ENCODE peak calls at places on chromosomes 12 and 14, in ten cellular contexts. One of them, this sample, is unnamed.
A peak's percentile ranks its signal among the peaks of the same experiment; 100 is the strongest.

GRCh38 chr14:104326848-104327247 is 188.5 kb downstream of the KIF26A start:
- DNase-seq in mucosa of descending colon: peak; percentile 40
- DNase-seq in right atrium auricular region: no peak
- DNase-seq in fibroblast of lung: no peak
- DNase-seq in A673: no peak
- DNase-seq in heart right ventricle: no peak
- DNase-seq in A549: no peak
- DNase-seq in RWPE2: peak; percentile 34
- DNase-seq in suprapubic skin: no peak
- DNase-seq in body of pancreas: no peak
- DNase-seq in this sample: peak; percentile 15

GRCh38 chr12:76199808-76200207 is 115.3 kb upstream of the NAP1L1 start:
- DNase-seq in mucosa of descending colon: no peak
- DNase-seq in right atrium auricular region: no peak
- DNase-seq in fibroblast of lung: peak; percentile 76
- DNase-seq in A673: peak; percentile 9
- DNase-seq in heart right ventricle: no peak
- DNase-seq in A549: no peak
- DNase-seq in RWPE2: no peak
- DNase-seq in suprapubic skin: no peak
- DNase-seq in body of pancreas: no peak
- DNase-seq in this sample: no peak

GRCh38 chr14:72907886-72908285 is 14.0 kb upstream of the DPF3 start:
- DNase-seq in mucosa of descending colon: no peak
- DNase-seq in right atrium auricular region: no peak
- DNase-seq in fibroblast of lung: peak; percentile 81
- DNase-seq in A673: peak; percentile 95
- DNase-seq in heart right ventricle: no peak
- DNase-seq in A549: no peak
- DNase-seq in RWPE2: no peak
- DNase-seq in suprapubic skin: no peak
- DNase-seq in body of pancreas: no peak
- DNase-seq in this sample: no peak

GRCh38 chr12:89433634-89434033 is 81.3 kb upstream of the DUSP6 start:
- DNase-seq in mucosa of descending colon: no peak
- DNase-seq in right atrium auricular region: no peak
- DNase-seq in fibroblast of lung: peak; percentile 55
- DNase-seq in A673: no peak
- DNase-seq in heart right ventricle: no peak
- DNase-seq in A549: no peak
- DNase-seq in RWPE2: no peak
- DNase-seq in suprapubic skin: no peak
- DNase-seq in body of pancreas: no peak
- DNase-seq in this sample: no peak

GRCh38 chr14:56126514-56126913 is 8.3 kb downstream of the PELI2 start:
- DNase-seq in mucosa of descending colon: no peak
- DNase-seq in right atrium auricular region: no peak
- DNase-seq in fibroblast of lung: no peak
- DNase-seq in A673: no peak
- DNase-seq in heart right ventricle: no peak
- DNase-seq in A549: no peak
- DNase-seq in RWPE2: no peak
- DNase-seq in suprapubic skin: no peak
- DNase-seq in body of pancreas: no peak
- DNase-seq in this sample: no peak

GRCh38 chr12:59911516-59911915 is 315.7 kb downstream of the SLC16A7 start:
- DNase-seq in mucosa of descending colon: no peak
- DNase-seq in right atrium auricular region: no peak
- DNase-seq in fibroblast of lung: no peak
- DNase-seq in A673: no peak
- DNase-seq in heart right ventricle: no peak
- DNase-seq in A549: no peak
- DNase-seq in RWPE2: no peak
- DNase-seq in suprapubic skin: no peak
- DNase-seq in body of pancreas: no peak
- DNase-seq in this sample: no peak

GRCh38 chr14:94304243-94304642 is 11.2 kb upstream of the SERPINA10 start:
- DNase-seq in mucosa of descending colon: no peak
- DNase-seq in right atrium auricular region: peak; percentile 38
- DNase-seq in fibroblast of lung: no peak
- DNase-seq in A673: no peak
- DNase-seq in heart right ventricle: no peak
- DNase-seq in A549: no peak
- DNase-seq in RWPE2: no peak
- DNase-seq in suprapubic skin: no peak
- DNase-seq in body of pancreas: no peak
- DNase-seq in this sample: no peak

GRCh38 chr14:59465570-59466150 is 480 bp upstream of the GPR135 start:
- DNase-seq in mucosa of descending colon: no peak
- DNase-seq in right atrium auricular region: no peak
- DNase-seq in fibroblast of lung: no peak
- DNase-seq in A673: no peak
- DNase-seq in heart right ventricle: no peak
- DNase-seq in A549: no peak
- DNase-seq in RWPE2: no peak
- DNase-seq in suprapubic skin: no peak
- DNase-seq in body of pancreas: no peak
- DNase-seq in this sample: no peak

GRCh38 chr12:124556067-124556466 is 11.3 kb downstream of the NCOR2 start:
- DNase-seq in mucosa of descending colon: no peak
- DNase-seq in right atrium auricular region: no peak
- DNase-seq in fibroblast of lung: no peak
- DNase-seq in A673: no peak
- DNase-seq in heart right ventricle: no peak
- DNase-seq in A549: no peak
- DNase-seq in RWPE2: no peak
- DNase-seq in suprapubic skin: no peak
- DNase-seq in body of pancreas: no peak
- DNase-seq in this sample: no peak
- H3K4me1 ChIP-seq in mucosa of descending colon: peaks cover 5% of the 10 kb centered on the region
- H3K4me1 ChIP-seq in right atrium auricular region: no peaks in the 10 kb centered on the region
- H3K4me1 ChIP-seq in fibroblast of lung: peaks cover 13% of the 10 kb centered on the region
- H3K4me1 ChIP-seq in A673: peaks cover 45% of the 10 kb centered on the region
- H3K4me1 ChIP-seq in heart right ventricle: peaks cover 88% of the 10 kb centered on the region
- H3K4me1 ChIP-seq in A549: peaks cover under 1% of the 10 kb centered on the region
- H3K4me1 ChIP-seq in RWPE2: peaks cover 16% of the 10 kb centered on the region
- H3K4me1 ChIP-seq in suprapubic skin: peaks cover 46% of the 10 kb centered on the region
- H3K4me1 ChIP-seq in body of pancreas: peaks cover 43% of the 10 kb centered on the region
- H3K4me1 ChIP-seq in this sample: peaks cover 40% of the 10 kb centered on the region

GRCh38 chr12:44812062-44812461 is 64.1 kb downstream of the NELL2 start:
- DNase-seq in mucosa of descending colon: no peak
- DNase-seq in right atrium auricular region: no peak
- DNase-seq in fibroblast of lung: no peak
- DNase-seq in A673: peak; percentile 60
- DNase-seq in heart right ventricle: no peak
- DNase-seq in A549: peak; percentile 33
- DNase-seq in RWPE2: no peak
- DNase-seq in suprapubic skin: no peak
- DNase-seq in body of pancreas: no peak
- DNase-seq in this sample: no peak
- TF ChIP-seq CTCF in mucosa of descending colon: no peak
- TF ChIP-seq CTCF in right atrium auricular region: no peak
- TF ChIP-seq CTCF in fibroblast of lung: no peak
- TF ChIP-seq CTCF in A673: peak; percentile 53
- TF ChIP-seq CTCF in heart right ventricle: no peak
- TF ChIP-seq CTCF in A549: no peak
- TF ChIP-seq CTCF in RWPE2: no peak
- TF ChIP-seq CTCF in suprapubic skin: no peak
- TF ChIP-seq CTCF in body of pancreas: no peak
- TF ChIP-seq CTCF in this sample: no peak

DNA sequence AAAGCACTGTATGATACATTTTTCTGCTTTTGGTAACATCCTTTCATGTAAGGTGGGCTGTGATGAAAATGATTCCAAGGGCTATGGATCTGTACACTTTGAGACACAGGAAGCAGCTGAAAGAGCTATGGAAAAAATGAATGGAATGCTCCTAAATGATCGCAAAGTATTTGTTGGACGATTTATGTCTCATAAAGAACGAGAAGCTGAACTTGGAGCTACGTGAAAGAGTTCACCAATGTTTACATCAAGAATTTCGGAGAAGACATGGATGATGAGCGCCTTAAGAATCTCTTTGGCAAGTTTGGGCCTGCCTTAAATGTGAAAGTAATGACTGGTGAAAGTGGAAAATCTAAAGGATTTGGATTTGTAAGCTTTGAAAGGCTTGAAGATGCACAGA is 22.1 kb upstream of the SRGAP1 start:
- DNase-seq in mucosa of descending colon: no peak
- DNase-seq in right atrium auricular region: no peak
- DNase-seq in fibroblast of lung: peak; percentile 61
- DNase-seq in A673: no peak
- DNase-seq in heart right ventricle: no peak
- DNase-seq in A549: no peak
- DNase-seq in RWPE2: no peak
- DNase-seq in suprapubic skin: no peak
- DNase-seq in body of pancreas: no peak
- DNase-seq in this sample: no peak
- H3K4me3 ChIP-seq in mucosa of descending colon: no peak overlapping the region
- H3K4me3 ChIP-seq in right atrium auricular region: peak overlapping the region; percentile 55
- H3K4me3 ChIP-seq in fibroblast of lung: peak overlapping the region; percentile 47
- H3K4me3 ChIP-seq in A673: no peak overlapping the region
- H3K4me3 ChIP-seq in heart right ventricle: peak overlapping the region; percentile 35
- H3K4me3 ChIP-seq in A549: no peak overlapping the region
- H3K4me3 ChIP-seq in RWPE2: no peak overlapping the region
- H3K4me3 ChIP-seq in suprapubic skin: peak overlapping the region; percentile 45
- H3K4me3 ChIP-seq in body of pancreas: no peak overlapping the region
- H3K4me3 ChIP-seq in this sample: no peak overlapping the region

DNA sequence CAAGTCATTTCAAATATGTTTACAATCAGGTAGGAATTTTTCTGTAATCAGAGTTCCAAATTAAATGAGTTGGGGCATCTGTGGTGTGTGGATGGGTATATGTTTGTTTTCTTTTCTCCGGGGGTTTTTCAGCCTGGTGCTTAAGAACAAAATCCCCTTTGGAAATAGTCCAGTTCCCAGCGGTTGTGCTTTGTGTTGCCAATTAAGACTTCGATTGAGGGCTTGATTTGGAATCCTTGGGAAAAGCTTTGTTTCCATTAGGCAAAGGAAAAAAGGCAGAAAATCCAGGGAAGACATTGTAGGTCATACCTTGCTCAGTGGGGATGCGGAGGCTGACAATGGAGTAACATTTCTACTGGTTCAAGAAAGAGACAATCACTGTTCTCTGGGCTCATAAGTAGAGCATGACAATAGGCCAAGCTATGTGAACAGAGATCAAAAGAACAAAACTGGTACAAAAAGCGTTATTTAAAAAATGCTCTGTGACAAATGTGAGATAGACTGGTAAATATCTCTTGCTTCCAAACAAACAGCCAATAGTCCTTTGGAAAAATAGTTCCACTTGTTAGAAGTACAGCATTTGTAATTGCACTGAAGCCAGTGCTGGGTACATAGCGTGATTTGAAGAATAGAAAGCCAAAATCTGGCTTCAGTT is 79.7 kb downstream of the EML1 start:
- DNase-seq in mucosa of descending colon: no peak
- DNase-seq in right atrium auricular region: no peak
- DNase-seq in fibroblast of lung: peak; percentile 12
- DNase-seq in A673: peak; percentile 35
- DNase-seq in heart right ventricle: no peak
- DNase-seq in A549: no peak
- DNase-seq in RWPE2: no peak
- DNase-seq in suprapubic skin: no peak
- DNase-seq in body of pancreas: no peak
- DNase-seq in this sample: no peak
- H3K4me1 ChIP-seq in mucosa of descending colon: no peaks in the 10 kb centered on the region
- H3K4me1 ChIP-seq in right atrium auricular region: no peaks in the 10 kb centered on the region
- H3K4me1 ChIP-seq in fibroblast of lung: no peaks in the 10 kb centered on the region
- H3K4me1 ChIP-seq in A673: peaks cover 24% of the 10 kb centered on the region
- H3K4me1 ChIP-seq in heart right ventricle: peaks cover 14% of the 10 kb centered on the region
- H3K4me1 ChIP-seq in A549: no peaks in the 10 kb centered on the region
- H3K4me1 ChIP-seq in RWPE2: no peaks in the 10 kb centered on the region
- H3K4me1 ChIP-seq in suprapubic skin: peaks cover 6% of the 10 kb centered on the region
- H3K4me1 ChIP-seq in body of pancreas: no peaks in the 10 kb centered on the region
- H3K4me1 ChIP-seq in this sample: no peaks in the 10 kb centered on the region

GRCh38 chr12:37672655-37673260 is 643.8 kb upstream of the ALG10B start:
- DNase-seq in mucosa of descending colon: no peak
- DNase-seq in right atrium auricular region: no peak
- DNase-seq in fibroblast of lung: no peak
- DNase-seq in A673: peak; percentile 1
- DNase-seq in heart right ventricle: no peak
- DNase-seq in A549: peak; percentile 9
- DNase-seq in RWPE2: no peak
- DNase-seq in suprapubic skin: no peak
- DNase-seq in body of pancreas: no peak
- DNase-seq in this sample: no peak
- TF ChIP-seq CTCF in mucosa of descending colon: no peak
- TF ChIP-seq CTCF in right atrium auricular region: peak; percentile 30
- TF ChIP-seq CTCF in fibroblast of lung: no peak
- TF ChIP-seq CTCF in A673: peak; percentile 44
- TF ChIP-seq CTCF in heart right ventricle: peak; percentile 35
- TF ChIP-seq CTCF in A549: peak; percentile 34
- TF ChIP-seq CTCF in RWPE2: peak; percentile 54
- TF ChIP-seq CTCF in suprapubic skin: no peak
- TF ChIP-seq CTCF in body of pancreas: no peak
- TF ChIP-seq CTCF in this sample: no peak

DNA sequence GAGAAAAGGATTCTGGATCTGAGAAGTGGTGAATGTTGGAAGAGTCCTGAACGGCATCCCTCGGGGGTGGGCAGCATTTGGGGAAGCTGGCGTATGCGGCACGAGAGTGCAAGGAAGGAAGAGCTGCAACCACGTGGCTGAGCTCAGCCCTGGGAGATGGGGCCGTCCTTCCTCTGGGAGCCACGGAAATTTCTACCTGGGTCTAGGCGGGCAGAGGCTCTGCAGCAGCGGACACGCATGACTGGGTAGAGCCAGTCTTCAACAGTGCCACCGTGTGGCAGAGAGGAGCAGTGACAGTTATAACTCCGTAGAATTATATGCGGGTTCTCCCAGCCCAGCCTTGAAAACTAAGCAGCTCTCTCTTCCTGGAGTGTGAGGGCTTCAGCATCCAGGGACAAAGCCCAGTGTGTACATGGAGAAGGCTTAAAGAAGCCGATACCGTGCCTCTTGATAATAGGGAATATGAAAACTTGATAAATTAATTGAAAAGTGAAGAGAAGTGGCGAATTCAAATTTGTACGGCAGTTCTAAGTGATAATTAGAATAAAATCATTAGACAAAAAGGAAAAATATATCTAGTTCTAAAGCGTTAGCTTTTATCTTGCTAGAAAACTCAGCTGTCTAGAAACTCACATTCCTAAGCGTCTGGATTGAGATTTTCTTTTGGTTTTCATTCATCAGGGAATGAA is 82.9 kb upstream of the STXBP6 start:
- DNase-seq in mucosa of descending colon: peak; percentile 62
- DNase-seq in right atrium auricular region: peak; percentile 76
- DNase-seq in fibroblast of lung: peak; percentile 48
- DNase-seq in A673: peak; percentile 75
- DNase-seq in heart right ventricle: peak; percentile 51
- DNase-seq in A549: peak; percentile 67
- DNase-seq in RWPE2: no peak
- DNase-seq in suprapubic skin: peak; percentile 81
- DNase-seq in body of pancreas: peak; percentile 80
- DNase-seq in this sample: peak; percentile 32
- H3K4me3 ChIP-seq in mucosa of descending colon: no peak overlapping the region
- H3K4me3 ChIP-seq in right atrium auricular region: no peak overlapping the region
- H3K4me3 ChIP-seq in fibroblast of lung: no peak overlapping the region
- H3K4me3 ChIP-seq in A673: no peak overlapping the region
- H3K4me3 ChIP-seq in heart right ventricle: no peak overlapping the region
- H3K4me3 ChIP-seq in A549: no peak overlapping the region
- H3K4me3 ChIP-seq in RWPE2: no peak overlapping the region
- H3K4me3 ChIP-seq in suprapubic skin: no peak overlapping the region
- H3K4me3 ChIP-seq in body of pancreas: no peak overlapping the region
- H3K4me3 ChIP-seq in this sample: no peak overlapping the region

This sample was measured in ovary.